ENCODE peak calls at places on chromosomes 12 and 14, in eight cellular contexts. N, O, T, J, S, C, P and Z are unnamed samples.

GRCh38 chr12:82781288-82782078 is 94.8 kb downstream of the TMTC2 start:
- DNase-seq in C (no peak), O (no peak), N (peak; percentile 43), P (no peak), T (no peak), S (no peak), J (no peak), Z (no peak)

GRCh38 chr12:122355702-122356101 is 66.8 kb downstream of the CLIP1 start:
- DNase-seq in T (no peak), N (no peak), O (no peak), C (no peak), S (peak; percentile 14), P (no peak), J (no peak), Z (no peak)

GRCh38 chr12:111211910-111212757 is 156.8 kb downstream of the PHETA1 start:
- DNase-seq in J (peak; percentile 18), O (no peak), S (no peak), N (peak; percentile 83), T (peak; percentile 14), C (peak; percentile 7), P (peak; percentile 9), Z (no peak)

GRCh38 chr12:121373748-121374147 is 21.5 kb upstream of the ANAPC5 start:
- DNase-seq in O (no peak), C (no peak), P (no peak), N (no peak), S (no peak), J (no peak), T (no peak), Z (no peak)

GRCh38 chr14:60722836-60723217 is 1.3 kb downstream of the SIX4 start:
- DNase-seq in O (no peak), J (peak; percentile 56), C (no peak), T (no peak), N (peak; percentile 77), P (no peak), S (no peak), Z (peak; percentile 54)

GRCh38 chr12:62693291-62694040 is 226.8 kb downstream of the MON2 start:
- DNase-seq in N (no peak), O (no peak), T (no peak), P (no peak), S (no peak), C (no peak), J (no peak), Z (no peak)

GRCh38 chr12:62914443-62914909 is 20.5 kb downstream of the PPM1H start:
- DNase-seq in S (no peak), C (no peak), J (no peak), P (no peak), N (no peak), T (no peak), O (no peak), Z (no peak)

GRCh38 chr14:105398726-105399440 is 545 bp downstream of the TEX22 start:
- DNase-seq in C (no peak), O (no peak), P (peak; percentile 67), N (peak; percentile 64), J (peak; percentile 48), S (peak; percentile 90), T (peak; percentile 43), Z (peak; percentile 51)

GRCh38 chr12:124901003-124901402 is 13.4 kb downstream of the UBC start:
- DNase-seq in O (no peak), T (no peak), S (no peak), C (no peak), P (peak; percentile 25), N (no peak), J (no peak), Z (no peak)

GRCh38 chr14:37623552-37623951 is 28.1 kb downstream of the TTC6 start:
- DNase-seq in S (no peak), O (peak; percentile 1), T (peak; percentile 99), P (no peak), J (peak; percentile 30), C (no peak), N (no peak), Z (peak; percentile 91)

GRCh38 chr14:98748966-98749365 is 523.0 kb downstream of the BCL11B start:
- DNase-seq in N (no peak), S (no peak), P (no peak), T (no peak), J (no peak), O (no peak), C (no peak), Z (no peak)
- H3K9me2 ChIP-seq in N (peaks cover 12% of the 10 kb centered on the region), S (no peaks in the 10 kb centered on the region), P (no peaks in the 10 kb centered on the region), T (no peaks in the 10 kb centered on the region), J (no peaks in the 10 kb centered on the region), O (no peaks in the 10 kb centered on the region), C (no peaks in the 10 kb centered on the region), Z (no peaks in the 10 kb centered on the region)

GRCh38 chr12:119024226-119024810 is 43.0 kb downstream of the SRRM4 start:
- DNase-seq in C (no peak), O (no peak), T (no peak), N (no peak), J (no peak), P (no peak), S (peak; percentile 13), Z (no peak)

GRCh38 chr12:119016715-119017114 is 35.4 kb downstream of the SRRM4 start:
- DNase-seq in N (no peak), P (no peak), S (no peak), J (no peak), C (no peak), T (no peak), O (no peak), Z (no peak)

GRCh38 chr12:119025786-119026185 is 44.4 kb downstream of the SRRM4 start:
- DNase-seq in T (no peak), N (no peak), J (no peak), O (no peak), C (no peak), P (no peak), S (no peak), Z (no peak)

DNA sequence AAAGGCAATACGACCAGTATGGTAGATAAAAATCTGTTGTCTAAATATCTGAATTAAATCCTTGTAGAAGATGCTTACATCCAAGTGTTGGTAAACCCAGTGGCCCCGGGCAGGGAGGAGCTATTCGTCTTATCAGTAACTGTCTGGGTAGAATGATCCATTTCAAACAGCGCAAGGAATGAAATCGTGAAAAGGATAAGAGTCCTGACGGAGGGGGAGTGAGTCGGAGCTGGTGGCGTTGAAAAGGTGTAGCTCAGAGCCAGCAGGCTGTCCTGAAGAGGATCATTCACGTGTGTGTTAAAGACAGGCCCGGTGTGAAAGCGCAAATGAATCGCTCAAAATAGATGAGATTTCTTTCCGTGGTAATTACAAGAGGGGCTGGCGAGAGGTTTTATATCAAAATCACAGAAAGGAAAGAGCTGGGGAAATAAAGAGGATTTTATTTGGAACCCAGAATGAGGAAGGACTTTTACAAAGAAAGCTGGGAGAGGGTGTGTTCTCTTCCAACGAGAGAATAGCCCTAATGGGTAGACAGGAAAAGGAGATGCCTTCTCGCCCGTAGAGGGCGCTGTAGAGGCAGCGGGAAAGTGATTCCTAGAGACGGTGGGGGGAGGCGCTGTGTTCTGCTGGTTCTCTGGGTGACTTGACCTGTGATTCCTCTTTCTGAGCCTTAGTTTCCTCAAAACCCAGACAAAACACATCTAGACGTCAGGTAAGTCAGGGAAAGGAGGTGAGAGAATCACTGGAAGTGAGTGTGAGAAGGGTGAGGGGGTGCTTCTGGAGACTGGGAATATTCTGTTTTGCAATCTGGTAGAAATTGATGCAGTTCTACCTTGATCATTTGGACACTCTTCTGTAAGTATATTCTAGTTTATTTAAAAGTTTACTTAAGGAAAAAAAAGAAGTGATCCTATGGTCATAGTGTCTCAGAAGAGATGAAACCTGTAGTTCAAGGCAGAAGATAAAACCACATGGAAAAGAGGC is 39.3 kb downstream of the SRRM4 start:
- DNase-seq in P (peak; percentile 2), T (peak; percentile 53), J (peak; percentile 49), O (peak; percentile 36), C (no peak), N (peak; percentile 97), S (peak; percentile 26), Z (peak; percentile 2)
- H3K4me1 ChIP-seq in P (no peaks in the 10 kb centered on the region), T (no peaks in the 10 kb centered on the region), J (no peaks in the 10 kb centered on the region), O (no peaks in the 10 kb centered on the region), C (no peaks in the 10 kb centered on the region), N (peaks cover 25% of the 10 kb centered on the region), S (peaks cover 12% of the 10 kb centered on the region), Z (no peaks in the 10 kb centered on the region)

GRCh38 chr12:95796982-95797289 is 6.4 kb upstream of the NTN4 start:
- DNase-seq in P (no peak), C (no peak), T (peak; percentile 83), J (no peak), S (no peak), O (no peak), N (no peak), Z (peak; percentile 44)

GRCh38 chr12:95790912-95791849 is 617 bp upstream of the NTN4 start:
- DNase-seq in S (no peak), N (peak; percentile 75), J (peak; percentile 43), O (no peak), P (no peak), C (no peak), T (peak; percentile 64), Z (peak; percentile 56)

DNA sequence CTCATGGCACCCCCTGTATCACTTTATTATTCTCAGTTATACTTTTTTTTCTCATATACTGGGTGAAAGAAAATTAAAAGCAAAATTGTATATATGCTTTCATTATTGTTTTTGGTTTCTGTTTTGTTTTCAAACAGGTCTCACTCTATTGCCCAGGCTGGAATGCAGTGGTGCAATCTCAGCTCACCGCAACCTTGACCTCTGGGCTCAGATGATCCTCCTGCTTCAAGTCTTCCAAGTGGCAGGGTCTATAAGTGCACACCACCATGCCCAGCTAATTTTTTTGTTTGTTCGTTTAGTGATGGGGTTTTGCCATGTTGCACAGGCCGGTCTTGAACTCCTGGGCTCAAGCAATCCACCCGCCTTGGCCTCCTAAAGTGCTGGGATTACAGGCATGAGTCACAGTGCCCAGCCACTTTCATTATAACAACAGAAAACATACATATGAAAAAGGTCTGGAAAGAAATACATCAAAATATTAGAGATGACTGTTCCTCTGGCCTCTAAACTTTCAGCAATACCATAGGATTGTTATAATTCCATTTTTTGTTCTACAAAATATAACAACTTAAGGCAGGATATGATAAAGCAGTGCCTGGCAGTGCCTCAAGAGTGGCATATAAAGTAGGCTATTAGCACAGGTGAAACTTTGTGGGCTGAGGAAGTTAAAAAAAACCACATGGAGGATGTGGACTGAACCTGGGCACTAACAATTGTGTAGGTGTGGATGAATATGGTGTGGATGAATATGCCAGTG is 5.8 kb upstream of the NTN4 start:
- DNase-seq in N (no peak), T (peak; percentile 75), P (no peak), S (no peak), C (peak; percentile 19), O (no peak), J (no peak), Z (no peak)
- TF ChIP-seq EZH2phosphoT487 in N (no peak), T (no peak), P (no peak), S (no peak), C (no peak), O (no peak), J (no peak), Z (no peak)

GRCh38 chr14:55582741-55583140 is 2.7 kb downstream of the KTN1 start:
- DNase-seq in P (peak; percentile 70), S (no peak), N (no peak), J (no peak), C (no peak), T (no peak), O (no peak), Z (no peak)
- H3K9me2 ChIP-seq in P (no peaks in the 10 kb centered on the region), S (no peaks in the 10 kb centered on the region), N (no peaks in the 10 kb centered on the region), J (no peaks in the 10 kb centered on the region), C (no peaks in the 10 kb centered on the region), T (no peaks in the 10 kb centered on the region), O (no peaks in the 10 kb centered on the region), Z (no peaks in the 10 kb centered on the region)